ENCODE peak calls at places on chromosome 14, in five cellular contexts. T is adrenal gland, N is thoracic aorta, V is A549, G is body of pancreas. R is an unnamed sample.

GRCh38 chr14:77403798-77404197 is 19.5 kb downstream of the NOXRED1 start:
- DNase-seq in T (no peak), V (no peak), N (no peak), G (no peak), R (no peak)

GRCh38 chr14:90788031-90788430 is 28.2 kb downstream of the TTC7B start:
- DNase-seq in G (no peak), T (no peak), N (no peak), V (no peak), R (no peak)

GRCh38 chr14:92945544-92945943 is 22.6 kb downstream of the CHGA start:
- DNase-seq in N (no peak), G (no peak), T (no peak), V (no peak), R (no peak)

GRCh38 chr14:95431199-95432145 is 85.0 kb downstream of the SYNE3 start:
- DNase-seq in G (peak; percentile 18), V (peak; percentile 39), T (no peak), N (no peak), R (no peak)

GRCh38 chr14:69048456-69048855 is 69.4 kb upstream of the ACTN1 start:
- DNase-seq in V (no peak), N (no peak), T (peak; percentile 46), G (peak; percentile 70), R (no peak)

GRCh38 chr14:77544571-77544970 is 46.0 kb upstream of the ISM2 start:
- DNase-seq in V (no peak), G (no peak), N (no peak), T (no peak), R (no peak)

GRCh38 chr14:42000450-42000849 is 393.8 kb downstream of the LRFN5 start:
- DNase-seq in T (no peak), N (no peak), V (peak; percentile 0), G (no peak), R (no peak)

GRCh38 chr14:93049867-93050331 is 65.8 kb downstream of the ITPK1 start:
- DNase-seq in T (no peak), N (no peak), V (no peak), G (peak; percentile 38), R (no peak)

GRCh38 chr14:103690332-103690731 is 24.9 kb downstream of the XRCC3 start:
- DNase-seq in T (no peak), G (no peak), V (no peak), N (no peak), R (no peak)

GRCh38 chr14:102693006-102693755 is 84.1 kb upstream of the TRAF3 start:
- DNase-seq in V (no peak), G (no peak), N (no peak), T (no peak), R (no peak)

GRCh38 chr14:22397338-22397737 is 191.7 kb downstream of the DAD1 start:
- DNase-seq in N (no peak), G (no peak), V (no peak), T (no peak), R (no peak)

GRCh38 chr14:92747701-92748258 is 647 bp downstream of the LGMN start:
- DNase-seq in V (no peak), G (no peak), T (no peak), N (no peak), R (no peak)

GRCh38 chr14:85531141-85531593 is 1.2 kb downstream of the FLRT2 start:
- DNase-seq in V (peak; percentile 79), G (peak; percentile 72), N (no peak), T (peak; percentile 43), R (no peak)

GRCh38 chr14:49687942-49688700 is at the start of gene POLE2:
- DNase-seq in G (peak; percentile 78), N (peak; percentile 18), T (peak; percentile 74), V (peak; percentile 84), R (peak; percentile 64)

GRCh38 chr14:77111021-77111420 is 13.0 kb downstream of the CIPC start:
- DNase-seq in T (no peak), V (no peak), G (no peak), N (no peak), R (no peak)

GRCh38 chr14:100537701-100538565 is 49.3 kb downstream of the BEGAIN start:
- DNase-seq in V (no peak), T (peak; percentile 18), N (no peak), G (peak; percentile 6), R (no peak)

GRCh38 chr14:85934886-85935254 is 404.9 kb downstream of the FLRT2 start:
- DNase-seq in T (no peak), G (no peak), V (peak; percentile 0), N (no peak), R (no peak)

GRCh38 chr14:91350813-91351507 is 66.7 kb downstream of the CCDC88C start:
- DNase-seq in T (no peak), G (no peak), V (no peak), N (no peak), R (peak; percentile 47)

GRCh38 chr14:28765907-28766504 is 581 bp upstream of the FOXG1 start:
- DNase-seq in G (no peak), V (no peak), N (no peak), T (no peak), R (no peak)

GRCh38 chr14:71720978-71721624 is 211.1 kb upstream of the RGS6 start:
- DNase-seq in G (peak; percentile 30), N (no peak), V (peak; percentile 71), T (peak; percentile 60), R (no peak)

GRCh38 chr14:105168093-105168420 is 519 bp downstream of the JAG2 start:
- DNase-seq in N (no peak), V (no peak), T (no peak), G (no peak), R (no peak)
- H3K27ac ChIP-seq in N (no peak overlapping the region), V (peak overlapping the region; percentile 66), T (no peak overlapping the region), G (no peak overlapping the region), R (no peak overlapping the region)

GRCh38 chr14:65278589-65278988 is 133.9 kb upstream of the FUT8 start:
- DNase-seq in V (no peak), N (no peak), T (no peak), G (no peak), R (no peak)
- H3K4me1 ChIP-seq in V (peaks cover 13% of the 10 kb centered on the region), N (no peaks in the 10 kb centered on the region), T (no peaks in the 10 kb centered on the region), G (no peaks in the 10 kb centered on the region), R (peaks cover 19% of the 10 kb centered on the region)

GRCh38 chr14:32820182-32820581 is 118.5 kb upstream of the NPAS3 start:
- DNase-seq in G (no peak), V (no peak), N (no peak), T (no peak), R (no peak)
- H3K4me3 ChIP-seq in G (no peak overlapping the region), V (no peak overlapping the region), N (no peak overlapping the region), T (no peak overlapping the region), R (no peak overlapping the region)

DNA sequence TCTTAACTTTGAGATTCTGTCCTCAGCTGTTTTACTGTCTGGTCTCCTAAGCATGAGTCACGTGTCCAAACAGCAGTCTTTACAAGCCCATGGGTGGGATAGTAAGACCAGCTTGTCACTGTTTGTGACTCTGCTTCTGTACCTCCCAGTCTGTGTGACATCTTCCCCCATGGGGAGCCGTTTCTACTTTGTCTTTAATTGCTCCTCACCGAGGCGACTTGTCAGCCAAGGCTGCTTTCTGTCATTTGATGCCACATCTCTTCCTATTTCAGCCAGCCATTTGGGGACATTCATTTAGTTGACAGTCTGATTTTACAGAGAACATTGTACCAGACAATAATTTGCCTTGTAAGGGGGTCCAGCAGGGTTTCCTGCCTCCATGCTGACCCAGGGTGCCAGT is 534.8 kb downstream of the NRXN3 start:
- DNase-seq in T (no peak), V (no peak), G (no peak), N (no peak), R (no peak)
- H3K27ac ChIP-seq in T (no peak overlapping the region), V (no peak overlapping the region), G (no peak overlapping the region), N (no peak overlapping the region), R (no peak overlapping the region)

GRCh38 chr14:57266060-57266459 is 2.6 kb downstream of the EXOC5 start:
- DNase-seq in G (no peak), N (no peak), T (no peak), V (no peak), R (no peak)
- H3K4me1 ChIP-seq in G (peaks cover 40% of the 10 kb centered on the region), N (peaks cover 18% of the 10 kb centered on the region), T (peaks cover 12% of the 10 kb centered on the region), V (peaks cover 25% of the 10 kb centered on the region), R (peaks cover 20% of the 10 kb centered on the region)

DNA sequence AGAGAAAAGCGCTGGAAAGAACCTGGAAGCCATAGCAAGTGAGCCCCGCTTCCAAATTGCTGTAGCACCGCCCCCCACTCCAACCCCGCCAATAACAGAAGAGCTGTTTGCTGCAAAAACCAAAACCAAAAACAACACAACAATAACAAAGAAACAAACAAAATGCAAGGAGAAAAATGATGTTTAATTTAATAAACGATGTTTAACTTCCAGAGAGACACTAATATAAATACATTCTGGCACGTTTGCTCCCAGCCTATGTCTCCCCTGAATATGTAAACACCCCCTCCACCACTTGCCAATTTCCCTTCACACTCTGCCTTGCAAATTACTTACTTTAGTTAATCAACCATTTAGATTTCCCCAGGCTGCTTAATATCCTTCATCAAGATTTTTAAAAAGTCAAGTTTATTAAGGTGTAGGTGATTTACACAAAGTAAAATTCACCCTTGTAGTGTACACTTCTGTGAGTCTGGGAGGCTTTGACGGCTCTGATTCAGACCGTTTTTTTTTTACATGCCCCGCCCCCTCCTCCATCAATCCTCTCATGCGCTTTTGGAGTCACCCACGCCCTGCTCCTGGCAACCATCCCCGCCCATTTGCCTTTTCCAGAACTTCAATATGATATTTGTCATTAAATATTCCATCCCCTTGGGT is 482 bp upstream of the IFI27L2 start:
- DNase-seq in N (no peak), V (peak; percentile 52), G (peak; percentile 44), T (peak; percentile 68), R (no peak)
- H3K4me3 ChIP-seq in N (peak overlapping the region; percentile 91), V (peak overlapping the region; percentile 49), G (no peak overlapping the region), T (peak overlapping the region; percentile 33), R (peak overlapping the region; percentile 85)

GRCh38 chr14:98834119-98834518 is 437.9 kb downstream of the BCL11B start:
- DNase-seq in G (no peak), N (no peak), T (no peak), V (no peak), R (no peak)
- H3K27ac ChIP-seq in G (no peak overlapping the region), N (no peak overlapping the region), T (no peak overlapping the region), V (no peak overlapping the region), R (no peak overlapping the region)

R was measured in CD8-positive, alpha-beta memory T cell.